ENCODE peak calls at places on chromosome 5, in seven cellular contexts. One of them, this sample, is unnamed. For H3K4me1, the result is how much of the 10 kb centered on the place peaks cover.

GRCh38 chr5:149749481-149750365 is 19.6 kb downstream of the PPARGC1B start:
- ATAC-seq in pancreas: no peak
- ATAC-seq in RWPE2: peak
- ATAC-seq in left lung: no peak
- ATAC-seq in gastrocnemius medialis: peak
- ATAC-seq in lower lobe of right lung: no peak
- ATAC-seq in A549: no peak
- ATAC-seq in this sample: no peak

GRCh38 chr5:135120951-135121350 is 86.9 kb upstream of the PITX1 start:
- ATAC-seq in RWPE2: no peak
- ATAC-seq in left lung: no peak
- ATAC-seq in lower lobe of right lung: no peak
- ATAC-seq in A549: no peak
- ATAC-seq in pancreas: no peak
- ATAC-seq in gastrocnemius medialis: no peak
- ATAC-seq in this sample: no peak

GRCh38 chr5:151139646-151140045 is 17.9 kb downstream of the ANXA6 start:
- ATAC-seq in lower lobe of right lung: no peak
- ATAC-seq in gastrocnemius medialis: no peak
- ATAC-seq in pancreas: no peak
- ATAC-seq in RWPE2: no peak
- ATAC-seq in left lung: no peak
- ATAC-seq in A549: no peak
- ATAC-seq in this sample: no peak

GRCh38 chr5:17094830-17095229 is 122.6 kb upstream of the BASP1 start:
- ATAC-seq in pancreas: no peak
- ATAC-seq in left lung: peak
- ATAC-seq in RWPE2: no peak
- ATAC-seq in A549: no peak
- ATAC-seq in gastrocnemius medialis: no peak
- ATAC-seq in lower lobe of right lung: peak
- ATAC-seq in this sample: no peak

GRCh38 chr5:143671644-143672569 is 140.1 kb upstream of the HMHB1 start:
- ATAC-seq in RWPE2: no peak
- ATAC-seq in pancreas: no peak
- ATAC-seq in A549: no peak
- ATAC-seq in gastrocnemius medialis: peak
- ATAC-seq in lower lobe of right lung: peak
- ATAC-seq in left lung: peak
- ATAC-seq in this sample: no peak

GRCh38 chr5:68519135-68519534 is 303.6 kb downstream of the PIK3R1 start:
- ATAC-seq in gastrocnemius medialis: no peak
- ATAC-seq in pancreas: no peak
- ATAC-seq in left lung: peak
- ATAC-seq in lower lobe of right lung: no peak
- ATAC-seq in RWPE2: no peak
- ATAC-seq in A549: no peak
- ATAC-seq in this sample: no peak

GRCh38 chr5:135965504-135965903 is 10.7 kb upstream of the LECT2 start:
- ATAC-seq in A549: no peak
- ATAC-seq in gastrocnemius medialis: no peak
- ATAC-seq in RWPE2: no peak
- ATAC-seq in lower lobe of right lung: no peak
- ATAC-seq in pancreas: no peak
- ATAC-seq in left lung: no peak
- ATAC-seq in this sample: no peak

GRCh38 chr5:64587370-64587769 is 81.6 kb downstream of the RGS7BP start:
- ATAC-seq in lower lobe of right lung: no peak
- ATAC-seq in A549: no peak
- ATAC-seq in RWPE2: no peak
- ATAC-seq in left lung: no peak
- ATAC-seq in gastrocnemius medialis: no peak
- ATAC-seq in pancreas: no peak
- ATAC-seq in this sample: no peak

GRCh38 chr5:109485030-109485429 is 75.3 kb upstream of the PJA2 start:
- ATAC-seq in left lung: peak
- ATAC-seq in lower lobe of right lung: peak
- ATAC-seq in A549: no peak
- ATAC-seq in gastrocnemius medialis: peak
- ATAC-seq in RWPE2: no peak
- ATAC-seq in pancreas: peak
- ATAC-seq in this sample: peak

GRCh38 chr5:76178913-76179312 is 95.7 kb downstream of the SV2C start:
- ATAC-seq in A549: no peak
- ATAC-seq in gastrocnemius medialis: no peak
- ATAC-seq in RWPE2: no peak
- ATAC-seq in pancreas: no peak
- ATAC-seq in lower lobe of right lung: no peak
- ATAC-seq in left lung: no peak
- ATAC-seq in this sample: no peak

GRCh38 chr5:149799119-149799623 is 69.1 kb downstream of the PPARGC1B start:
- ATAC-seq in pancreas: no peak
- ATAC-seq in A549: peak
- ATAC-seq in lower lobe of right lung: no peak
- ATAC-seq in RWPE2: peak
- ATAC-seq in left lung: no peak
- ATAC-seq in gastrocnemius medialis: peak
- ATAC-seq in this sample: peak

GRCh38 chr5:6598351-6598900 is 34.4 kb downstream of the NSUN2 start:
- ATAC-seq in pancreas: no peak
- ATAC-seq in lower lobe of right lung: no peak
- ATAC-seq in left lung: no peak
- ATAC-seq in gastrocnemius medialis: peak
- ATAC-seq in A549: no peak
- ATAC-seq in RWPE2: no peak
- ATAC-seq in this sample: peak

GRCh38 chr5:176401281-176402205 is 13.0 kb downstream of the HIGD2A start:
- ATAC-seq in lower lobe of right lung: no peak
- ATAC-seq in A549: no peak
- ATAC-seq in left lung: no peak
- ATAC-seq in pancreas: no peak
- ATAC-seq in gastrocnemius medialis: no peak
- ATAC-seq in RWPE2: peak
- ATAC-seq in this sample: no peak

GRCh38 chr5:4576161-4576748 is 563.9 kb upstream of the ADAMTS16 start:
- ATAC-seq in lower lobe of right lung: no peak
- ATAC-seq in RWPE2: peak
- ATAC-seq in left lung: no peak
- ATAC-seq in A549: no peak
- ATAC-seq in gastrocnemius medialis: no peak
- ATAC-seq in pancreas: no peak
- ATAC-seq in this sample: no peak

GRCh38 chr5:87195104-87195581 is 72.5 kb upstream of the RASA1 start:
- ATAC-seq in gastrocnemius medialis: no peak
- ATAC-seq in A549: no peak
- ATAC-seq in lower lobe of right lung: peak
- ATAC-seq in RWPE2: peak
- ATAC-seq in pancreas: no peak
- ATAC-seq in left lung: peak
- ATAC-seq in this sample: no peak

GRCh38 chr5:15727375-15727774 is 227.4 kb downstream of the FBXL7 start:
- ATAC-seq in lower lobe of right lung: no peak
- ATAC-seq in left lung: no peak
- ATAC-seq in RWPE2: no peak
- ATAC-seq in gastrocnemius medialis: no peak
- ATAC-seq in A549: no peak
- ATAC-seq in pancreas: no peak
- ATAC-seq in this sample: no peak
- H3K4me1 ChIP-seq in lower lobe of right lung: under half
- H3K4me1 ChIP-seq in left lung: under half
- H3K4me1 ChIP-seq in RWPE2: under half
- H3K4me1 ChIP-seq in gastrocnemius medialis: under half
- H3K4me1 ChIP-seq in A549: under half
- H3K4me1 ChIP-seq in pancreas: under half
- H3K4me1 ChIP-seq in this sample: under half

DNA sequence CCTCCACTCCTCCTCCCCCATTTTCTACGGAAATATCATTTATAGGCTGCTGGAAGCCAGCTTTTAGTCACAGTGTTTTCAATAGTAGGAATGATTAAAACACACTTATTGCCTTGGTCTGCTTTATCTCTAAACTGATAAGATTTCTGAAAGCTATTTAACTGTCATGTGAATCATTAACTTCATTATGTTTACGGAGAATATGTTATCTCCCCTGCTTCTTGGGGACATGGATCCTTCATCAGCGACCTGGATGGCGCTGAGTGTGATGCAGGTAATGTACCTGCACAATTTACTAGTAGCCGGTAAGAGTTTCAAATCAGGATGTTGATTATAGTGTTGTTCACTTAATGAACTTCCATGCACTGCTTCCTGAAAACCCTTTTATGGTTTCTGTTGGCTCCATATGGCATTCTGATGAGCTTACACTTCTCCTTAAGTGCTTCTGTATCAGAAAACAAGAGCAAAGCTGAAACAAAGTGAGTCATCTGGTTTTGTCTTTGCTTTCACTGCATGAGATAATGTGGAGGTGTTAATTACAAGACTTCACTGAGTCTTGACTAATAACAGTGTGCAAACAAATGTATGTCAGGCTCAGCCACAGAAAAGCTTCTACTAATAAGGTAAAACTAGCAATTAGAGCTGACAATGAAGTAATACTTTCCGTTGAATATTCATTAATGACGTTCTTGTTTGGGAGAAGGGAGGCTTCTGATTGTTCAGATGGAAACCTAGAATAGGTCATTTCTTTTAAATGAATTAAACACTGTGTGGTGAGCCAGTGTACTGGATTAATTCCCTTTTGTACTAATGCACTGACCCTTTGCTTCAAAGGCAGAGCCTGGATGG is 162.4 kb upstream of the ZNF608 start:
- ATAC-seq in A549: no peak
- ATAC-seq in pancreas: no peak
- ATAC-seq in left lung: peak
- ATAC-seq in gastrocnemius medialis: no peak
- ATAC-seq in RWPE2: no peak
- ATAC-seq in lower lobe of right lung: no peak
- ATAC-seq in this sample: no peak
- H3K4me1 ChIP-seq in A549: under half
- H3K4me1 ChIP-seq in pancreas: under half
- H3K4me1 ChIP-seq in left lung: under half
- H3K4me1 ChIP-seq in gastrocnemius medialis: under half
- H3K4me1 ChIP-seq in RWPE2: under half
- H3K4me1 ChIP-seq in lower lobe of right lung: under half
- H3K4me1 ChIP-seq in this sample: under half

GRCh38 chr5:67012241-67012640 is 184.4 kb downstream of the CD180 start:
- ATAC-seq in A549: no peak
- ATAC-seq in RWPE2: peak
- ATAC-seq in lower lobe of right lung: no peak
- ATAC-seq in gastrocnemius medialis: peak
- ATAC-seq in left lung: no peak
- ATAC-seq in pancreas: no peak
- ATAC-seq in this sample: no peak
- H3K4me1 ChIP-seq in A549: under half
- H3K4me1 ChIP-seq in RWPE2: half or more
- H3K4me1 ChIP-seq in lower lobe of right lung: half or more
- H3K4me1 ChIP-seq in gastrocnemius medialis: half or more
- H3K4me1 ChIP-seq in left lung: under half
- H3K4me1 ChIP-seq in pancreas: half or more
- H3K4me1 ChIP-seq in this sample: under half

GRCh38 chr5:61767231-61768080 is 435.4 kb downstream of the ZSWIM6 start:
- ATAC-seq in RWPE2: no peak
- ATAC-seq in pancreas: no peak
- ATAC-seq in lower lobe of right lung: no peak
- ATAC-seq in gastrocnemius medialis: no peak
- ATAC-seq in left lung: no peak
- ATAC-seq in A549: no peak
- ATAC-seq in this sample: no peak
- H3K4me1 ChIP-seq in RWPE2: under half
- H3K4me1 ChIP-seq in pancreas: under half
- H3K4me1 ChIP-seq in lower lobe of right lung: under half
- H3K4me1 ChIP-seq in gastrocnemius medialis: under half
- H3K4me1 ChIP-seq in left lung: under half
- H3K4me1 ChIP-seq in A549: under half
- H3K4me1 ChIP-seq in this sample: under half

DNA sequence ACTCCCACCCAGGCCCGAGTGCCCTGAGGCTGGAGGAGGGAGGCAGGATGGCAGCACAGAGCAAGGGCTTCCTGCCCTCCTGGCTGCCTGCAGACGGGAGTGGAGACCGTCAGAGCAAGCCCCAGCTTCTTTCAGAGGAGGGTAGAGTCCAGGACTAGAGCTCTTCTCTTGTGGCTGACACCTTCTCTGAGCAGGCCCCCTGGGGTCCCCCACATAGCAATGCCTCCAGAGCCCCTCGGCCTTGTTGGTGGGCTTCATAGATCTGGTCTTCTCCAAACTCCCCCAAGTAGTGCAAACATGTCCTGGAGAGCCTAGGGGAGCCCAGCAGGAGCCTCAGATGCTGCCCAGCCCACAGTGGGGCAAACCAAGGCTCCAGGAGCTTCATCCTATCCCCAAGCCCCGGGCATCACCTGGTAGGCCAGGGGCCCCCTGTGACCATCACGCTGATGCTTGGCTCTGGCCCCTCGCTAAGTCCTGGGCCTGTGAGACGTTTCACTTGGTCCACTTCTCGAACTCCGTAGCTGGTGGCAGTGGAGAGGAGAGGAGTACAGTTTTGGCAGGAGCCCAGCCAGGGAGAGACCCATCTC is 2.0 kb downstream of the MZB1 start:
- ATAC-seq in gastrocnemius medialis: no peak
- ATAC-seq in pancreas: no peak
- ATAC-seq in left lung: no peak
- ATAC-seq in A549: no peak
- ATAC-seq in lower lobe of right lung: no peak
- ATAC-seq in RWPE2: no peak
- ATAC-seq in this sample: no peak
- H3K4me1 ChIP-seq in gastrocnemius medialis: under half
- H3K4me1 ChIP-seq in pancreas: under half
- H3K4me1 ChIP-seq in left lung: half or more
- H3K4me1 ChIP-seq in A549: half or more
- H3K4me1 ChIP-seq in lower lobe of right lung: under half
- H3K4me1 ChIP-seq in RWPE2: under half
- H3K4me1 ChIP-seq in this sample: under half

GRCh38 chr5:141814064-141814982 is 63.9 kb downstream of the PCDH1 start:
- ATAC-seq in gastrocnemius medialis: no peak
- ATAC-seq in pancreas: peak
- ATAC-seq in A549: peak
- ATAC-seq in RWPE2: peak
- ATAC-seq in left lung: peak
- ATAC-seq in lower lobe of right lung: peak
- ATAC-seq in this sample: no peak
- H3K4me1 ChIP-seq in gastrocnemius medialis: under half
- H3K4me1 ChIP-seq in pancreas: under half
- H3K4me1 ChIP-seq in A549: under half
- H3K4me1 ChIP-seq in RWPE2: under half
- H3K4me1 ChIP-seq in left lung: under half
- H3K4me1 ChIP-seq in lower lobe of right lung: under half
- H3K4me1 ChIP-seq in this sample: under half

GRCh38 chr5:43619380-43619779 is 16.4 kb downstream of the NNT start:
- ATAC-seq in pancreas: no peak
- ATAC-seq in RWPE2: no peak
- ATAC-seq in lower lobe of right lung: no peak
- ATAC-seq in left lung: no peak
- ATAC-seq in gastrocnemius medialis: peak
- ATAC-seq in A549: no peak
- ATAC-seq in this sample: no peak
- H3K4me1 ChIP-seq in pancreas: under half
- H3K4me1 ChIP-seq in RWPE2: under half
- H3K4me1 ChIP-seq in lower lobe of right lung: under half
- H3K4me1 ChIP-seq in left lung: under half
- H3K4me1 ChIP-seq in gastrocnemius medialis: half or more
- H3K4me1 ChIP-seq in A549: under half
- H3K4me1 ChIP-seq in this sample: under half

GRCh38 chr5:132492386-132492785 is 1.8 kb upstream of the IRF1 start:
- ATAC-seq in gastrocnemius medialis: no peak
- ATAC-seq in RWPE2: no peak
- ATAC-seq in pancreas: no peak
- ATAC-seq in lower lobe of right lung: no peak
- ATAC-seq in A549: no peak
- ATAC-seq in left lung: no peak
- ATAC-seq in this sample: no peak
- H3K4me1 ChIP-seq in gastrocnemius medialis: under half
- H3K4me1 ChIP-seq in RWPE2: under half
- H3K4me1 ChIP-seq in pancreas: under half
- H3K4me1 ChIP-seq in lower lobe of right lung: half or more
- H3K4me1 ChIP-seq in A549: under half
- H3K4me1 ChIP-seq in left lung: half or more
- H3K4me1 ChIP-seq in this sample: half or more

This sample was measured in gastroesophageal sphincter.